ENCODE peak calls at places on chromosomes 2 and 18, in nine cellular contexts. U is breast epithelium, K is Panc1, T is stomach, O is transverse colon, N is H1, M is GM23338, L is sigmoid colon, Y is suprapubic skin. C is an unnamed sample.
A peak's percentile ranks its signal among the peaks of the same experiment; 100 is the strongest.

GRCh38 chr2:222864296-222864695 is 3.5 kb downstream of the ACSL3 start:
- DNase-seq in T (no peak), K (no peak), Y (no peak), N (no peak), U (no peak), M (peak; percentile 83), L (no peak), O (no peak), C (no peak)

GRCh38 chr18:30248061-30248460 is 794.5 kb downstream of the DSC3 start:
- DNase-seq in N (no peak), M (no peak), U (no peak), O (no peak), T (no peak), K (no peak), L (no peak), Y (no peak), C (no peak)

GRCh38 chr18:68916734-68917133 is 118.9 kb downstream of the CCDC102B start:
- DNase-seq in M (no peak), O (no peak), Y (no peak), N (no peak), U (no peak), L (no peak), T (no peak), K (peak; percentile 7), C (no peak)

GRCh38 chr2:221096651-221097567 is 475.2 kb downstream of the EPHA4 start:
- DNase-seq in K (no peak), Y (no peak), L (no peak), T (no peak), M (no peak), U (no peak), O (no peak), N (no peak), C (no peak)

GRCh38 chr2:144505245-144505801 is 14.6 kb downstream of the ZEB2 start:
- DNase-seq in L (no peak), O (no peak), T (no peak), M (no peak), Y (no peak), U (no peak), N (no peak), K (no peak), C (no peak)

GRCh38 chr18:3453540-3454364 is 3.8 kb downstream of the TGIF1 start:
- DNase-seq in L (peak; percentile 90), T (peak; percentile 41), U (peak; percentile 87), K (no peak), N (no peak), M (peak; percentile 59), O (peak; percentile 55), Y (peak; percentile 87), C (peak; percentile 70)

GRCh38 chr2:72996152-72996502 is 75.4 kb downstream of the SFXN5 start:
- DNase-seq in U (no peak), N (peak; percentile 43), M (no peak), Y (peak; percentile 39), K (no peak), L (peak; percentile 52), O (no peak), T (peak; percentile 21), C (no peak)

GRCh38 chr2:84429328-84429727 is 29.8 kb downstream of the SUCLG1 start:
- DNase-seq in O (no peak), L (no peak), Y (no peak), T (no peak), U (no peak), N (no peak), K (no peak), M (no peak), C (no peak)

DNA sequence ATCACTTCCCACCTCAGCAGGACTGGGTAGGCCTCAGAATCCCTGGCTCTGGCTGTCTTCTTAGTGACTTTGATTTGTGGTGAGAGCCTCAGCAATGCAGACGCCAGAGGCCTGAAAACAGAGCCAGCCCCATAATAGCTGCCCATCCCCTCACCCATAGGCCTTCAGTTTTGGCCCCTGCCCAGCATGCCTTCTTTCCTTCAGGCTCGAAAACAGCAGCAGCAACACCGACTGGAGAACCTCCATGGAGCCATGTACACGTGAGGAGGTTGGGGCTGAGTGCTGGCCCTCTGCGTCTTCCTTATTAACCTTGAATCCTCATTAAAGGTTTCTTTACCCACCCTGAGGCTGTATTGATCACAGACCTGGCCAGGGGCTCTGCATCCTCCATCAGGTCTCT is 1.7 kb downstream of the RNF181 start:
- DNase-seq in L (no peak), T (no peak), M (no peak), Y (no peak), O (no peak), N (no peak), U (no peak), K (no peak), C (no peak)
- TF ChIP-seq CTCF in L (no peak), T (no peak), M (no peak), Y (no peak), O (no peak), N (no peak), U (no peak), K (no peak), C (no peak)

GRCh38 chr2:219551412-219551811 is 7.6 kb downstream of the TMEM198 start:
- DNase-seq in U (no peak), L (no peak), M (peak; percentile 64), N (no peak), T (no peak), Y (no peak), K (no peak), O (no peak), C (no peak)

GRCh38 chr2:219551863-219552381 is 8.1 kb downstream of the TMEM198 start:
- DNase-seq in U (no peak), Y (no peak), O (peak; percentile 23), K (no peak), L (no peak), M (peak; percentile 83), T (no peak), N (no peak), C (no peak)

GRCh38 chr2:219553168-219553417 is 9.3 kb downstream of the TMEM198 start:
- DNase-seq in Y (no peak), O (no peak), L (no peak), M (no peak), N (no peak), K (no peak), T (no peak), U (no peak), C (no peak)

GRCh38 chr2:219553463-219553862 is 9.6 kb downstream of the TMEM198 start:
- DNase-seq in K (no peak), M (no peak), L (no peak), T (no peak), N (no peak), O (no peak), U (no peak), Y (no peak), C (no peak)

DNA sequence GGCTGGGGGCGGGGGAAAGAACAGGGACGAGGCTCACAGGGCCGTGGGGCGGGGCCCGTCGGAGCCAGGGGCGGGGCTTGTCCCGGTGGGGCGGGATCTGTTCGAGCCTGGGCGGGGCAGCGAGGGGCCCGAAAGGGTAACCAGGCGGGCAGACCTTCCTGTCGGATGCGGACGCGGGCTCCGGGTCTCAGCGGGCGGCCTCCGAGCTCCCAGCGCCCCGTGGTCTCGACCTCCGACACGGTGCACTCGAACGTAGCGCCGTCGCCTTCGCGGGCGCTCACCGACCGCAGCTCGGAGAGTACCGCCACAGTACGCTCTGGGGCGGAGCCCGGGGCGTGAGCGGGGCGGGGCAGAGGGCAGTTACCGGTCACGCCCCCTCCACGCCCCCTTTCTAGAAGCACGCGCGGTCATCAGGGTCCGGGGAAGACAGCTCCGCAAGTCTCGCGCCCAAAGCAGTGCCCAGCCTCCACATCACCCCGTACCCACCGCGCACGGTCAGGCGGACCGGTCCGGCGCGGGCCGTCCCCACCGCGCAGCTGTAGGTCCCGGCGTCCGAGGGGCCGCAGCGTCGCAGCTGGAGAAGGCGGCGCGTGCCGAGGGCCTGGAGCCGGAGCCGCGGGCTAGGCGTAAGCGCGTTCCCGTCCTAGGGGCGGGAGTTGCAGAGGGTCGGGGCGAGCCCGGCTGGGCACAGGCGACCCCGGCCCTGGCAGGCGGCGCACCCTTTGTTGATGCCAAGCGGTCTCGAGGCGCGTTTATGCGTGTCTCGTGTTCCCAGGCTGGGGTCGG is 8.7 kb downstream of the TMEM198 start:
- DNase-seq in T (peak; percentile 89), L (peak; percentile 93), N (peak; percentile 100), Y (peak; percentile 90), K (no peak), O (peak; percentile 90), U (peak; percentile 76), M (peak; percentile 96), C (peak; percentile 45)
- TF ChIP-seq POLR2AphosphoS5 in T (peak; percentile 68), L (peak; percentile 29), N (no peak), Y (no peak), K (no peak), O (peak; percentile 11), U (no peak), M (peak; percentile 22), C (no peak)

GRCh38 chr2:190947711-190948251 is 66.2 kb downstream of the STAT1 start:
- DNase-seq in O (no peak), L (no peak), M (peak; percentile 28), T (no peak), U (no peak), N (no peak), K (no peak), Y (no peak), C (no peak)
- TF ChIP-seq CTCF in O (no peak), L (no peak), M (peak; percentile 21), T (no peak), U (no peak), N (no peak), K (no peak), Y (no peak), C (no peak)

GRCh38 chr2:239285071-239285931 is 115.5 kb downstream of the HDAC4 start:
- DNase-seq in Y (peak; percentile 57), T (no peak), N (no peak), U (no peak), M (no peak), K (no peak), L (peak; percentile 66), O (peak; percentile 34), C (no peak)

GRCh38 chr2:239279508-239280295 is 121.1 kb downstream of the HDAC4 start:
- DNase-seq in L (no peak), Y (peak; percentile 65), T (peak; percentile 21), M (no peak), O (peak; percentile 7), N (no peak), U (no peak), K (no peak), C (no peak)

GRCh38 chr2:239283961-239284801 is 116.6 kb downstream of the HDAC4 start:
- DNase-seq in Y (peak; percentile 55), N (peak; percentile 66), T (no peak), L (peak; percentile 68), M (no peak), K (no peak), U (no peak), O (peak; percentile 8), C (no peak)

GRCh38 chr2:239283288-239283945 is 117.4 kb downstream of the HDAC4 start:
- DNase-seq in N (no peak), T (no peak), U (no peak), K (no peak), O (no peak), M (no peak), Y (no peak), L (no peak), C (no peak)

DNA sequence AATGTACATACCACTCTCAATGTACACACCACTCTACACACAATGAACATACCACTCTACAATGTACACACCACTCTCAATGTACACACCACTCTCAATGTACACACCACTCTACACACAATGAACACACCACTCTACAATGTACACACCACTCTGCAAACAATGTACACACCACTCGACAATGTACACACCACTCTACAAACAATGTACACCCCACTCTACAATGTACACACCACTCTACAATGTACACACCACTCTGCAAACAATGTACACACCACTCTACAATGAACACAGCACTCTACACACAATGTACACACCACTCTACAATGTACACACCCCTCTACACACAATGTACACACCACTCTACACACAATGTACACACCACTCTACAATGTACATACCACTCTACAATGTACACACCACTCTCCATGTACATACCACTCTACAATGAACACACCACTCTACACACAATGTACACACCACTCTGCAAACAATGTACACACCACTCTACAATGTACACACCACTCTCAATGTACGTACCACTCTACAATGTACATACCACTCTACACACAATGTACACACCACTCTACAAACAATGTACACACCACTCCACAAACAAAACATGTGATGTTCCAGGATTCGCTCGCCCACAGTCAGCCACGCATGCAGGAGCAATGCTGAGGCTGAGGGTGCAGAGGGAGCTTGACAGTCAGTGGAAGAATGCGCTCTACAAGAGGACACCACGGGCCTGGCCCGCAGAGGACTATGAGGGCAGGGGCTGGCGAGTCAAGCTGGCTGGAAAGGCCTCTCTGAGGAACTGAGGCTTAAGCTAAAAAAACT is 118.2 kb downstream of the HDAC4 start:
- DNase-seq in L (no peak), T (no peak), M (no peak), Y (peak; percentile 40), K (no peak), O (no peak), U (no peak), N (no peak), C (no peak)
- TF ChIP-seq POLR2AphosphoS5 in L (no peak), T (no peak), M (no peak), Y (no peak), K (no peak), O (no peak), U (no peak), N (no peak), C (no peak)

C was measured in HL-60.